ENCODE peak calls at places on chromosomes 11 and 22, in nine cellular contexts. R is progenitor cell of endocrine pancreas; M is KBM-7; V is activated naive CD8-positive, alpha-beta T cell treated with anti-CD3 and anti-CD28 coated beads, Interleukin-2, amount 50 U/mL, for 24 hours; X is Right ventricle myocardium superior; N is NCI-H446; W is stimulated activated CD4-positive, alpha-beta T cell treated with anti-CD3 and anti-CD28 coated beads, Interleukin-1b, Interleukin-23, amount 100 ng/mL, for 1 hour; K is GM03348; I is GM12865. U is an unnamed sample.
A peak's percentile ranks its signal among the peaks of the same experiment; 100 is the strongest.

GRCh38 chr11:2797741-2798361 is 87.7 kb downstream of the CDKN1C start:
- DNase-seq in R (peak; percentile 5), M (no peak), V (no peak), X (peak; percentile 36), N (no peak), W (no peak), K (no peak), I (no peak), U (no peak)

GRCh38 chr11:96324912-96325311 is 18.1 kb downstream of the MAML2 start:
- DNase-seq in R (no peak), M (no peak), V (no peak), X (no peak), N (no peak), W (no peak), K (peak; percentile 87), I (no peak), U (no peak)

GRCh38 chr11:103889679-103890078 is 146.8 kb upstream of the DDI1 start:
- DNase-seq in R (no peak), M (no peak), V (no peak), X (no peak), N (no peak), W (no peak), K (no peak), I (no peak), U (no peak)

GRCh38 chr11:110077866-110078325 is 15.3 kb upstream of the ZC3H12C start:
- DNase-seq in R (no peak), M (no peak), V (peak; percentile 14), X (no peak), N (no peak), W (no peak), K (peak; percentile 52), I (peak; percentile 85), U (no peak)

GRCh38 chr11:75536786-75537629 is 11.3 kb upstream of the GDPD5 start:
- DNase-seq in R (no peak), M (peak; percentile 83), V (peak; percentile 50), X (no peak), N (no peak), W (no peak), K (no peak), I (peak; percentile 90), U (no peak)

GRCh38 chr11:72224587-72225410 is at the start of gene INPPL1:
- DNase-seq in R (no peak), M (peak; percentile 29), V (peak; percentile 39), X (peak; percentile 77), N (no peak), W (no peak), K (peak; percentile 69), I (peak; percentile 60), U (no peak)

GRCh38 chr22:46731246-46732040 is 6.6 kb downstream of the CERK start:
- DNase-seq in R (no peak), M (no peak), V (no peak), X (peak; percentile 79), N (no peak), W (no peak), K (no peak), I (no peak), U (no peak)

GRCh38 chr11:8335683-8336082 is 72.0 kb upstream of the LMO1 start:
- DNase-seq in R (no peak), M (no peak), V (no peak), X (no peak), N (no peak), W (no peak), K (no peak), I (no peak), U (no peak)

GRCh38 chr11:123580557-123581275 is 73.7 kb downstream of the SCN3B start:
- DNase-seq in R (peak; percentile 75), M (peak; percentile 64), V (peak; percentile 74), X (peak; percentile 67), N (no peak), W (peak; percentile 34), K (peak; percentile 85), I (peak; percentile 77), U (no peak)

GRCh38 chr22:33864723-33865130 is 55.5 kb downstream of the LARGE1 start:
- DNase-seq in R (no peak), M (no peak), V (no peak), X (peak; percentile 62), N (no peak), W (no peak), K (peak; percentile 23), I (peak; percentile 52), U (peak; percentile 14)

GRCh38 chr22:23523746-23524145 is 56.3 kb downstream of the IGLL1 start:
- DNase-seq in R (no peak), M (no peak), V (no peak), X (no peak), N (no peak), W (no peak), K (no peak), I (no peak), U (no peak)

GRCh38 chr11:74232316-74232950 is 61.3 kb downstream of the PPME1 start:
- DNase-seq in R (no peak), M (no peak), V (no peak), X (no peak), N (no peak), W (no peak), K (no peak), I (no peak), U (no peak)

GRCh38 chr11:2776351-2777061 is 76.7 kb upstream of the KCNQ1OT1 start:
- DNase-seq in R (peak; percentile 8), M (no peak), V (no peak), X (peak; percentile 38), N (no peak), W (no peak), K (no peak), I (no peak), U (no peak)

GRCh38 chr11:849951-850776 is 7.5 kb downstream of the TSPAN4 start:
- DNase-seq in R (no peak), M (no peak), V (no peak), X (no peak), N (no peak), W (no peak), K (no peak), I (no peak), U (no peak)

GRCh38 chr11:8832571-8833260 is 78.3 kb upstream of the AKIP1 start:
- DNase-seq in R (no peak), M (peak; percentile 92), V (peak; percentile 21), X (no peak), N (peak; percentile 53), W (no peak), K (peak; percentile 91), I (peak; percentile 91), U (no peak)

U was measured in pons.